ENCODE peak calls at places on chromosomes 1 and 21, in four cellular contexts. P is EH; Q is SW 1271; R is stimulated activated CD8-positive, alpha-beta memory T cell treated with anti-CD3 and anti-CD28 coated beads, Interleukin-4, amount 100 ng/mL, for 48 hours. L is an unnamed sample.

GRCh38 chr1:192243721-192244120 is 73.1 kb upstream of the RGS21 start:
- DNase-seq in P (no peak), Q (no peak), R (no peak), L (no peak)

GRCh38 chr1:59674605-59675004 is 140.1 kb upstream of the HOOK1 start:
- DNase-seq in P (peak), Q (no peak), R (no peak), L (no peak)

GRCh38 chr1:153697191-153697872 is 18.8 kb downstream of the NPR1 start:
- DNase-seq in P (no peak), Q (no peak), R (no peak), L (no peak)

GRCh38 chr1:62230724-62231123 is 36.1 kb downstream of the L1TD1 start:
- DNase-seq in P (peak), Q (no peak), R (no peak), L (no peak)

GRCh38 chr1:163163861-163164582 is 38.7 kb downstream of the RGS5 start:
- DNase-seq in P (peak), Q (no peak), R (no peak), L (no peak)

GRCh38 chr1:227351443-227351842 is 33.2 kb upstream of the CDC42BPA start:
- DNase-seq in P (peak), Q (no peak), R (no peak), L (no peak)

GRCh38 chr1:160354388-160354985 is 11.3 kb downstream of the NCSTN start:
- DNase-seq in P (peak), Q (peak), R (peak), L (no peak)

GRCh38 chr1:5481889-5482288 is 510.3 kb downstream of the NPHP4 start:
- DNase-seq in P (no peak), Q (no peak), R (peak), L (no peak)

GRCh38 chr1:20061866-20062265 is 8.1 kb upstream of the PLA2G5 start:
- DNase-seq in P (no peak), Q (no peak), R (no peak), L (no peak)

GRCh38 chr1:232880354-232880753 is 70.1 kb upstream of the NTPCR start:
- DNase-seq in P (peak), Q (peak), R (no peak), L (no peak)

GRCh38 chr1:167220537-167221125 is at the start of gene POU2F1:
- DNase-seq in P (peak), Q (peak), R (peak), L (peak)

GRCh38 chr1:73701816-73702215 is 496.2 kb downstream of the LRRIQ3 start:
- DNase-seq in P (no peak), Q (no peak), R (no peak), L (no peak)

GRCh38 chr1:152349611-152350010 is 10.2 kb downstream of the FLG2 start:
- DNase-seq in P (no peak), Q (no peak), R (no peak), L (no peak)

GRCh38 chr1:233945573-233945972 is 41.1 kb downstream of the SLC35F3 start:
- DNase-seq in P (no peak), Q (no peak), R (no peak), L (peak)

GRCh38 chr1:244319283-244320132 is 132.2 kb downstream of the ADSS2 start:
- DNase-seq in P (peak), Q (no peak), R (peak), L (no peak)

GRCh38 chr1:187634940-187635339 is 806.2 kb downstream of the PLA2G4A start:
- DNase-seq in P (no peak), Q (no peak), R (no peak), L (no peak)

GRCh38 chr21:18368193-18368592 is 35.4 kb downstream of the TMPRSS15 start:
- DNase-seq in P (no peak), Q (no peak), R (no peak), L (no peak)

GRCh38 chr1:230281531-230281930 is 144.6 kb downstream of the PGBD5 start:
- DNase-seq in P (no peak), Q (no peak), R (no peak), L (no peak)

GRCh38 chr1:213423041-213423440 is 372.0 kb downstream of the RPS6KC1 start:
- DNase-seq in P (no peak), Q (no peak), R (no peak), L (no peak)

GRCh38 chr1:205329719-205330118 is 8.2 kb upstream of the NUAK2 start:
- DNase-seq in P (no peak), Q (no peak), R (no peak), L (no peak)

GRCh38 chr1:27527223-27527856 is 37.4 kb upstream of the WASF2 start:
- DNase-seq in P (peak), Q (no peak), R (peak), L (no peak)

GRCh38 chr21:37983336-37984095 is 67.3 kb upstream of the KCNJ6 start:
- DNase-seq in P (peak), Q (no peak), R (no peak), L (no peak)

GRCh38 chr1:118143136-118143535 is 41.9 kb downstream of the SPAG17 start:
- DNase-seq in P (peak), Q (no peak), R (no peak), L (no peak)

GRCh38 chr1:226825037-226825745 is 45.2 kb upstream of the PSEN2 start:
- DNase-seq in P (no peak), Q (no peak), R (no peak), L (no peak)

GRCh38 chr1:31633117-31633516 is 11.6 kb downstream of the PEF1 start:
- DNase-seq in P (peak), Q (no peak), R (peak), L (no peak)

GRCh38 chr1:47616906-47617305 is 179.1 kb downstream of the FOXD2 start:
- DNase-seq in P (no peak), Q (no peak), R (no peak), L (no peak)

GRCh38 chr21:43308101-43308500 is 118.8 kb downstream of the SIK1 start:
- DNase-seq in P (no peak), Q (no peak), R (no peak), L (no peak)

GRCh38 chr1:204080163-204080903 is 7.4 kb downstream of the SOX13 start:
- DNase-seq in P (peak), Q (peak), R (no peak), L (peak)

GRCh38 chr1:229127301-229127700 is 143.6 kb upstream of the RAB4A start:
- DNase-seq in P (peak), Q (no peak), R (peak), L (no peak)

GRCh38 chr1:44707112-44707881 is 23.7 kb downstream of the RNU5D-1 start:
- DNase-seq in P (peak), Q (no peak), R (no peak), L (peak)